ENCODE peak calls at places on chromosomes 13 and 19, in five cellular contexts. C is IMR-90, P is SK-N-SH, S is K562, Y is GM12878. H is an unnamed sample.

GRCh38 chr19:45492627-45493470 is 4.0 kb downstream of the RTN2 start:
- DNase-seq in P (peak), S (peak), Y (no peak), C (peak), H (peak)

GRCh38 chr13:48304132-48304876 is 753 bp downstream of the RB1 start:
- DNase-seq in S (peak), Y (peak), P (peak), C (peak), H (peak)

GRCh38 chr19:53328967-53329366 is 4.6 kb upstream of the ZNF845 start:
- DNase-seq in Y (no peak), S (no peak), P (peak), C (peak), H (no peak)

GRCh38 chr13:74132768-74133656 is 1.2 kb downstream of the KLF12 start:
- DNase-seq in C (peak), Y (no peak), S (no peak), P (peak), H (no peak)

GRCh38 chr19:43504426-43505185 is at the start of gene PHLDB3:
- DNase-seq in Y (no peak), S (peak), C (peak), P (peak), H (no peak)

GRCh38 chr19:47258895-47259555 is 2.7 kb downstream of the CCDC9 start:
- DNase-seq in S (no peak), P (no peak), Y (no peak), C (no peak), H (no peak)

GRCh38 chr19:15640904-15641597 is 354 bp downstream of the CYP4F3 start:
- DNase-seq in Y (no peak), S (no peak), P (no peak), C (no peak), H (peak)

GRCh38 chr13:95457294-95457693 is 95.2 kb upstream of the CLDN10 start:
- DNase-seq in C (peak), Y (peak), S (no peak), P (no peak), H (no peak)

GRCh38 chr13:92849381-92849780 is 377.2 kb upstream of the GPC6 start:
- DNase-seq in S (no peak), Y (no peak), C (no peak), P (no peak), H (no peak)

GRCh38 chr19:37551123-37551993 is 43.2 kb downstream of the ZNF571 start:
- DNase-seq in S (peak), Y (no peak), C (peak), P (peak), H (no peak)

GRCh38 chr13:110155072-110155471 is 151.9 kb downstream of the COL4A1 start:
- DNase-seq in C (no peak), Y (no peak), P (no peak), S (no peak), H (no peak)

GRCh38 chr19:54329476-54330165 is 9.3 kb downstream of the LILRA4 start:
- DNase-seq in Y (no peak), S (no peak), P (no peak), C (no peak), H (no peak)

GRCh38 chr13:97724450-97724849 is 229.0 kb upstream of the IPO5 start:
- DNase-seq in C (no peak), Y (no peak), P (no peak), S (no peak), H (no peak)

GRCh38 chr19:48446579-48446978 is 796 bp downstream of the GRWD1 start:
- DNase-seq in Y (no peak), P (no peak), S (no peak), C (no peak), H (no peak)

GRCh38 chr13:37729876-37730275 is 131.3 kb upstream of the POSTN start:
- DNase-seq in C (no peak), S (no peak), P (no peak), Y (no peak), H (no peak)

GRCh38 chr19:40054632-40055031 is 1.4 kb downstream of the ZNF780B start:
- DNase-seq in C (no peak), S (peak), P (peak), Y (no peak), H (no peak)

GRCh38 chr13:97856001-97856675 is 97.3 kb upstream of the IPO5 start:
- DNase-seq in P (peak), C (no peak), S (no peak), Y (no peak), H (no peak)

GRCh38 chr13:93982189-93982918 is 497.1 kb downstream of the DCT start:
- DNase-seq in S (no peak), C (no peak), P (no peak), Y (no peak), H (no peak)

GRCh38 chr19:54418030-54418929 is 3.0 kb downstream of the TTYH1 start:
- DNase-seq in P (no peak), S (no peak), Y (no peak), C (peak), H (peak)

GRCh38 chr13:19713186-19713965 is 69.4 kb downstream of the PSPC1 start:
- DNase-seq in Y (peak), S (peak), C (peak), P (no peak), H (no peak)

GRCh38 chr13:33676045-33676699 is 141.8 kb upstream of the RFC3 start:
- DNase-seq in Y (no peak), P (no peak), C (no peak), S (no peak), H (no peak)

GRCh38 chr13:100297413-100297812 is 208.5 kb downstream of the PCCA start:
- DNase-seq in Y (no peak), S (no peak), C (no peak), P (no peak), H (no peak)

GRCh38 chr19:4474504-4475136 is 2.5 kb downstream of the HDGFL2 start:
- DNase-seq in C (peak), Y (no peak), S (peak), P (peak), H (no peak)

GRCh38 chr13:35475960-35476943 is at the start of gene MAB21L1:
- DNase-seq in S (no peak), Y (no peak), C (peak), P (peak), H (no peak)

GRCh38 chr13:32212420-32212819 is 102.7 kb downstream of the ZAR1L start:
- DNase-seq in C (peak), Y (no peak), P (no peak), S (no peak), H (no peak)

GRCh38 chr13:76717092-76717491 is 169.1 kb downstream of the KCTD12 start:
- DNase-seq in P (peak), C (peak), S (no peak), Y (no peak), H (no peak)

GRCh38 chr13:25980255-25980654 is 71.6 kb downstream of the SHISA2 start:
- DNase-seq in S (peak), P (peak), C (peak), Y (no peak), H (no peak)

DNA sequence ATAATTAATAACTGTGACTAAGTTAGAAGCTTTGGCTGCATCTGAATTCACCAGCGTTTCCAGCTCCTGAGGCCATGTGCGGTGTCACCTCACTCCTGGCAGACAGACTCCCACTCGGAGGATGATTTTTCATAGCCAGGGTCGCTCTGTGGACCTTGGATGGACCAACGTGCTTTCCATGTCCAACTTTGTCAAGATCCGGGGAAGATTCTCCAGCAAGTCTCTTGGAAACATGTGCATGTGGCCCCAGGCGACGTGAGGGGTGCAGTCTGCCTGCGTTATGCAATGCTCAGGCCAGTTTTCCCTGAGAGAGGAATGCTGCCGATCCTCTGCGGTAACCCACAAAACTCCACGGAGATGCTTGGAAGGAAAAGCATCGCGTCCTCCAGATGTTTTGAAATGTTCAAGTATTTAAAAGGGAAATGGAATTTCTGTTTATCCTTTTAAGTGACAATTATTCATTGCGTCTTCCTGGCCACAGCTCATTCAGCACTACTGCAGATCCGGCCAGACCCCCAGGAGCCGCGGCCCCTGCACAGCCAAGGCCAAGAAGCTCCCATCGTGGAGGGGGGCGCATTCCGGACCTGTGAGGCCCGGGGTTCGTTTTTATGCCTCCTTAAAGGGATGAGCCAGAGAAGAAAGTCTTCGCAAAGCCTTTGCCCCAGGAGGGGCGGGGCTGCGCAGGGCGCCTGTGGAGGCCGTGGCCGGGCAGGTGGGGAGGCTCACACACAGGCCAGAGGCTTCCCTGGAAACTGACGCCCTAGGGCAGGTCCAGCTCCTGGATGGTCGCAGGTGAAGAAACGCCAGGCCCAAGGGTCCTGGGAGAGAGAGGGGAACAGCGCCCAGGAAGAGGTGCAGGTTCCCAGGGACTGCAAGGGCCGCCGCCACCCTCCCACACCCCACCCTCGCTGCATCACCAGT is 46.0 kb downstream of the C13orf46 start:
- DNase-seq in P (no peak), Y (no peak), S (no peak), C (peak), H (no peak)
- TF ChIP-seq RCOR1 in P (no peak), Y (no peak), S (no peak), C (peak), H (no peak)

DNA sequence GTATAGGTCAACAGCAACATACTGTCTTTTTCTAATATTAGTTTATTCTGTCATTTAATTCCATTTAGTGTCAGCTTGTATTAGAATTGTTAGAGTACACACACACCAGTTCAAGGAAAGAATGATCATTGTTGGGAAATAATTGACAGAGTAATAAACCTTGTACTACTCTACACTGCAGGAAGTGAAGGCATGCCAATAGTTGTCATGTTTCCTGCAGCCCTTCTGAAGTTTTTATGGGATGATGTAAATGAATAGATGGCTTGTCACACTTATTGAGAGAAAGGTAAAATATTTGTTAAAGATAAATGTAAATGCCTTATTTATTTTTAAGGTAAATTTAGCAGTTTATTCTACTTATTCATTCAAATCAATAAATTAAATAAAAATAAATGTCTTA is 306.9 kb upstream of the KLHL1 start:
- DNase-seq in C (no peak), S (no peak), Y (no peak), P (no peak), H (no peak)
- TF ChIP-seq RCOR1 in C (no peak), S (no peak), Y (no peak), P (no peak), H (no peak)

GRCh38 chr19:6593651-6594416 is 2.9 kb upstream of the CD70 start:
- DNase-seq in C (no peak), Y (no peak), S (no peak), P (no peak), H (no peak)
- TF ChIP-seq RCOR1 in C (no peak), Y (no peak), S (no peak), P (no peak), H (no peak)

DNA sequence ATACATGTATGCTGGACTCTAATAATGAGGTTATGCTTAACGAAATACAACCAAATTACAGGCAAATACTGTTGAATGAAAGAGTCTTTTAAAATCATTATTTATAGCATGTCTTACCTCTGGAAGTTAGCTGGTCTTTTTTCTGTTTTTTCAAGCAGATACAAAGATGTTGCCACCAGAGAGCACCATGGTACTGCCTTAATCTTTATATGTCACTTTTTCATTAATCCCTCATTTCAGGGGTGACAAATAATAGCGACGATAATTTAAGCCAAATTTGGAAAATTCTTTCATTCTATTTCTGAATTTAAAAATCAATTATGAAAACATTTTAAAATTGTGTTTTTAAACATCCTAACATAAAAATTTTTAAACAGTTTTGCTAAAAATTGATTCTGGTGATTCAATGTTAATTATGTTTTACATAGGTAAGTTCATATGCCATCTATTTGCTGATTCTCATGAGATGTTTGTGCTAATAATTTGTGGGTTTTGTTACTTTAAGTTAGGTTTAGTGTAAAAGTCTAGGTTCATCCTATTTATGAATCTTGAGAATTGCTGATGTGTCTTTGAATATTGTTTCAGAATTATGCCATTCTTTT is 379.3 kb upstream of the SGCG start:
- DNase-seq in Y (no peak), P (no peak), S (peak), C (peak), H (peak)
- TF ChIP-seq RCOR1 in Y (no peak), P (no peak), S (no peak), C (no peak), H (no peak)

GRCh38 chr19:656751-657559 is 6.1 kb downstream of the RNF126 start:
- DNase-seq in P (no peak), C (no peak), S (no peak), Y (no peak), H (no peak)
- TF ChIP-seq RCOR1 in P (no peak), C (no peak), S (no peak), Y (no peak), H (no peak)

GRCh38 chr19:33921165-33921564 is 124.5 kb downstream of the KCTD15 start:
- DNase-seq in S (no peak), P (no peak), C (no peak), Y (no peak), H (no peak)
- TF ChIP-seq RCOR1 in S (no peak), P (no peak), C (no peak), Y (no peak), H (no peak)

H was measured in A549.